ENCODE peak calls at places on chromosomes 7 and 10, in six cellular contexts. U, F, G, V, Y and L are unnamed samples. For H3K4me1, the result is how much of the 10 kb centered on the place peaks cover.

GRCh38 chr7:2701832-2702593 is 14.0 kb downstream of the AMZ1 start:
- DNase-seq in F (no peak), U (no peak), Y (no peak), V (no peak), G (no peak), L (no peak)

GRCh38 chr7:68955656-68956055 is 642.6 kb upstream of the AUTS2 start:
- DNase-seq in V (no peak), Y (no peak), U (no peak), F (no peak), G (no peak), L (no peak)

GRCh38 chr7:51459809-51460208 is 143.2 kb upstream of the COBL start:
- DNase-seq in G (no peak), Y (no peak), U (no peak), F (no peak), V (no peak), L (no peak)

GRCh38 chr10:60849217-60849616 is 70.9 kb downstream of the CDK1 start:
- DNase-seq in U (no peak), V (no peak), F (no peak), Y (no peak), G (no peak), L (no peak)

GRCh38 chr7:14900051-14900450 is 2.5 kb downstream of the DGKB start:
- DNase-seq in U (no peak), G (no peak), V (no peak), Y (no peak), F (no peak), L (no peak)

GRCh38 chr7:30247546-30248386 is 36.6 kb upstream of the ZNRF2 start:
- DNase-seq in F (no peak), G (no peak), U (no peak), V (no peak), Y (no peak), L (no peak)

GRCh38 chr10:68594405-68594804 is 34.3 kb downstream of the TET1 start:
- DNase-seq in U (peak), Y (no peak), V (no peak), F (no peak), G (no peak), L (peak)

GRCh38 chr10:13349776-13350274 is 1.7 kb upstream of the SEPHS1 start:
- DNase-seq in F (peak), V (peak), G (no peak), U (peak), Y (peak), L (no peak)

GRCh38 chr10:104559935-104560334 is 81.2 kb upstream of the SORCS3 start:
- DNase-seq in V (no peak), F (no peak), U (no peak), Y (no peak), G (no peak), L (peak)

GRCh38 chr10:12448729-12449391 is 99.5 kb downstream of the CAMK1D start:
- DNase-seq in U (no peak), V (no peak), G (no peak), F (peak), Y (peak), L (peak)

GRCh38 chr7:99478464-99479440 is 6.1 kb downstream of the ZNF789 start:
- DNase-seq in Y (no peak), G (no peak), F (no peak), U (no peak), V (no peak), L (no peak)

GRCh38 chr7:1073211-1073977 is 14.5 kb upstream of the GPER1 start:
- DNase-seq in V (no peak), U (no peak), F (no peak), G (no peak), Y (no peak), L (no peak)

GRCh38 chr7:82419200-82419599 is 24.4 kb downstream of the CACNA2D1 start:
- DNase-seq in G (no peak), Y (no peak), V (peak), F (no peak), U (no peak), L (no peak)

GRCh38 chr10:132448248-132448731 is 51.3 kb downstream of the PWWP2B start:
- DNase-seq in G (peak), U (peak), Y (peak), F (peak), V (peak), L (peak)

GRCh38 chr7:144834516-144835165 is 1.2 kb downstream of the TPK1 start:
- DNase-seq in Y (peak), F (peak), V (peak), G (no peak), U (peak), L (no peak)

GRCh38 chr10:113002449-113002777 is 52.4 kb downstream of the TCF7L2 start:
- DNase-seq in V (no peak), U (no peak), Y (no peak), G (no peak), F (no peak), L (no peak)

DNA sequence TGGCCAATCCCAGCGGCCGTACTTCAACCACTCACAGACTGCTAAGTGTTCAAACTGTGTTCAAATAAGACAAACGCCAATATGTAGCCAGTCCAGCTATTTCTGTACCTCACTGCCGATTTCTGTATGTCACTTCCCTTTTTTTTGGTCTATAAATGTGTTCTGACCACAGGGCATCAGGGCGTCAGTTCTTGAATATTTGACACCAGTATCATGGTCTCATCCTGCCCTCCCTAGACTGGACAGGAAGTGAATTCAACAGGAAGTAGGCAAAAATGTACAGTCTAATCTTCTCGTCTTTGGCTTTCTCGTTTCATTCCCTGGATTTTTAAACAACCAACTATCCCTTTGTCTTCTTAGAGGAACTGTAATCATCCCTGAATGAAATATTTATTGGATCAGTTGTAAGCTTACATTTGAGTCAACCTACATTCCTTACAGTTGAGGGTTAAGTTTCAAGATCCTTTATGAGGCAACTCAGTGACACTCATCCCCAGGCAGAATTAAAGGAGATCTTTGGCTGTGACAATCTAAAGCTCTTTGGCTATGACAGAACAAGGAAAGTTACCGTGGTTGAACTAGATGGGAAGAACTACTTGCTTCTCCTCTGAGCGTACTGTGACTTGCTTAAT is 232.7 kb downstream of the NSUN6 start:
- DNase-seq in Y (no peak), V (no peak), G (no peak), F (no peak), U (no peak), L (no peak)
- H3K27ac ChIP-seq in Y (no peak), V (no peak), G (no peak), F (no peak), U (no peak), L (no peak)

GRCh38 chr10:118735294-118735693 is 19.5 kb downstream of the CACUL1 start:
- DNase-seq in U (no peak), F (no peak), Y (no peak), G (no peak), V (no peak), L (no peak)

GRCh38 chr10:118732253-118733194 is 22.2 kb downstream of the CACUL1 start:
- DNase-seq in Y (peak), V (no peak), F (no peak), U (no peak), G (no peak), L (no peak)

GRCh38 chr10:118737594-118738302 is 17.0 kb downstream of the CACUL1 start:
- DNase-seq in Y (no peak), F (no peak), G (no peak), U (no peak), V (no peak), L (no peak)

GRCh38 chr10:118730699-118731456 is 23.9 kb downstream of the CACUL1 start:
- DNase-seq in U (peak), G (no peak), Y (peak), V (no peak), F (no peak), L (no peak)

DNA sequence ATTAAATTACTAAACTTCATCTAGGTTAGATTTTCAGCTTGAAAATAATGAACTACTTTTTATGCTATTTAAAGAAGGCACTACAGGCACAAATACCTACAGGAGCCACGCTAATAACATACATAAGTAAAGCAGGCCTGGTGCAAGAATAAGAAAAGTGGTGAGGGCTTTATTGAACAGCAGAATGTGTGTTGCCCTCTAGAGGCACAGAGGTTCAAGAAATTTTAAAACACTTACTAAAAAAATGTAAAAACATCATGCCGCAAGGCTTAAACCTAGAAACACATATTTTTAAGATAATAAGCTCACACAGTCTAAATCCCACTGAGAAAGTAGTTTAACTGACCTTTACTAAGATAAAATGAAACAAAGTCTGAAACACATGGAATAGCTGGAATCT is 20.3 kb downstream of the CACUL1 start:
- DNase-seq in G (no peak), U (no peak), F (no peak), Y (no peak), V (no peak), L (no peak)
- TF ChIP-seq CTCF in G (peak), U (peak), F (no peak), Y (no peak), V (no peak), L (peak)

GRCh38 chr10:6119962-6120361 is 31.1 kb downstream of the RBM17 start:
- DNase-seq in V (no peak), G (no peak), U (no peak), F (no peak), Y (peak), L (peak)

GRCh38 chr10:6119423-6119822 is 30.6 kb downstream of the RBM17 start:
- DNase-seq in Y (no peak), F (no peak), V (no peak), G (no peak), U (no peak), L (peak)

GRCh38 chr10:6121144-6121543 is 32.3 kb downstream of the RBM17 start:
- DNase-seq in Y (no peak), U (no peak), F (no peak), V (no peak), G (no peak), L (no peak)

GRCh38 chr10:6123467-6124042 is 34.7 kb downstream of the RBM17 start:
- DNase-seq in F (no peak), Y (no peak), U (no peak), V (no peak), G (no peak), L (no peak)

GRCh38 chr10:6120691-6121090 is 31.9 kb downstream of the RBM17 start:
- DNase-seq in F (no peak), Y (no peak), G (no peak), U (no peak), V (no peak), L (no peak)
- H3K4me1 ChIP-seq in F (under half), Y (under half), G (under half), U (under half), V (under half), L (under half)

GRCh38 chr7:23001610-23002009 is 12.3 kb downstream of the HYCC1 start:
- DNase-seq in G (no peak), Y (no peak), F (no peak), U (no peak), V (no peak), L (no peak)
- H3K27ac ChIP-seq in G (no peak), Y (no peak), F (no peak), U (no peak), V (no peak), L (no peak)

GRCh38 chr7:22240904-22241571 is 115.9 kb downstream of the RAPGEF5 start:
- DNase-seq in Y (no peak), G (no peak), V (peak), F (no peak), U (no peak), L (no peak)

GRCh38 chr7:22238354-22239311 is 118.3 kb downstream of the RAPGEF5 start:
- DNase-seq in F (no peak), Y (no peak), U (no peak), G (no peak), V (no peak), L (peak)

GRCh38 chr7:22241805-22242390 is 115.1 kb downstream of the RAPGEF5 start:
- DNase-seq in F (no peak), U (no peak), Y (no peak), G (no peak), V (no peak), L (no peak)
- TF ChIP-seq CTCF in F (no peak), U (no peak), Y (no peak), G (no peak), V (no peak), L (no peak)

DNA sequence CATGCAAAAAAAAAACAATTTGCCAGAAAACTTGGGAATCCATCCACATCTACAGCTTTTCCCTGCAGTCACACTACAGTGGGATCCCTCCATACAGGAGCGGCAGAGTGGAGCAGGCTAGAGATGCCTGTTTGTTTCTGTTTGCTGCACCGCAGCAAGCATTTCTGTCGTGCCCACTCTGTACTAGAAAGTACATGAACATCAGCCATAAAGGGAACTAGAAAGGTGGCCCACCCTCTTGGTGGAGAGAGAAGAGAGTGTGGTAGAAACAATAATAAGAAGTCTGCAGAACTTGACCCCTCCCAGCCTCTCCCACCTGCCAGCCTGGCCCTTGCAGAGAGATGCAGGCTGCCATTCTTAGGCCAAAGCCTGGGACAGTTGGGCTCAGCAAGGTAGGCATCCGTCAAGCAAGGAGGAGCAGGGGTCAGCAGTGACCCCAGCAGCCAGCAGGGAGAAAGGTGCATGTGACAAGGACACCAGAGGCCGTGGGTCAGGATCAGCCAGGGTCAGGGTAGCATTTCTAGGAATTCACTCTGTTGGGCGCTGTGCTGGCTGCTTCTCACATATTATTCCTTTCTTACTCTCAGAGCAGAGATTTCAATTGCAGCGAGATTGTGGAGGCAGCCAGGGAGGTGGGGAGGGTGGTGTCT is 171.8 kb downstream of the EGFR start:
- DNase-seq in U (no peak), F (peak), G (no peak), V (no peak), Y (no peak), L (no peak)
- H3K4me1 ChIP-seq in U (under half), F (under half), G (under half), V (under half), Y (under half), L (under half)